ENCODE peak calls at places on chromosomes 2 and 18, in six cellular contexts. One of them, this sample, is unnamed.

GRCh38 chr18:67549946-67550345 is 33.4 kb upstream of the DSEL start:
- DNase-seq in dorsolateral prefrontal cortex: no peak
- DNase-seq in activated T-cell treated with anti-CD3 and anti-CD28 coated beads for 1 hour: no peak
- DNase-seq in GM13977: no peak
- DNase-seq in G401: peak
- DNase-seq in iris pigment epithelial cell: no peak
- DNase-seq in this sample: no peak

GRCh38 chr18:13270279-13270911 is 51.8 kb downstream of the LDLRAD4 start:
- DNase-seq in GM13977: no peak
- DNase-seq in activated T-cell treated with anti-CD3 and anti-CD28 coated beads for 1 hour: no peak
- DNase-seq in dorsolateral prefrontal cortex: no peak
- DNase-seq in G401: no peak
- DNase-seq in iris pigment epithelial cell: no peak
- DNase-seq in this sample: no peak

GRCh38 chr2:226282151-226282550 is 517.5 kb downstream of the IRS1 start:
- DNase-seq in dorsolateral prefrontal cortex: no peak
- DNase-seq in activated T-cell treated with anti-CD3 and anti-CD28 coated beads for 1 hour: no peak
- DNase-seq in GM13977: no peak
- DNase-seq in iris pigment epithelial cell: no peak
- DNase-seq in G401: no peak
- DNase-seq in this sample: no peak

GRCh38 chr2:3605013-3605961 is 10.4 kb downstream of the COLEC11 start:
- DNase-seq in GM13977: peak
- DNase-seq in iris pigment epithelial cell: no peak
- DNase-seq in activated T-cell treated with anti-CD3 and anti-CD28 coated beads for 1 hour: no peak
- DNase-seq in G401: no peak
- DNase-seq in dorsolateral prefrontal cortex: peak
- DNase-seq in this sample: no peak

GRCh38 chr2:85468704-85469349 is 50.3 kb downstream of the SH2D6 start:
- DNase-seq in GM13977: no peak
- DNase-seq in dorsolateral prefrontal cortex: no peak
- DNase-seq in iris pigment epithelial cell: peak
- DNase-seq in G401: no peak
- DNase-seq in activated T-cell treated with anti-CD3 and anti-CD28 coated beads for 1 hour: no peak
- DNase-seq in this sample: no peak

GRCh38 chr2:232330068-232330999 is 48.2 kb upstream of the ALPP start:
- DNase-seq in iris pigment epithelial cell: no peak
- DNase-seq in dorsolateral prefrontal cortex: peak
- DNase-seq in activated T-cell treated with anti-CD3 and anti-CD28 coated beads for 1 hour: no peak
- DNase-seq in G401: no peak
- DNase-seq in GM13977: no peak
- DNase-seq in this sample: no peak

GRCh38 chr2:190318931-190319556 is 582 bp downstream of the HIBCH start:
- DNase-seq in G401: peak
- DNase-seq in dorsolateral prefrontal cortex: no peak
- DNase-seq in activated T-cell treated with anti-CD3 and anti-CD28 coated beads for 1 hour: no peak
- DNase-seq in GM13977: no peak
- DNase-seq in iris pigment epithelial cell: peak
- DNase-seq in this sample: peak

GRCh38 chr18:43917487-43917886 is 640.2 kb upstream of the SYT4 start:
- DNase-seq in iris pigment epithelial cell: no peak
- DNase-seq in G401: no peak
- DNase-seq in dorsolateral prefrontal cortex: no peak
- DNase-seq in activated T-cell treated with anti-CD3 and anti-CD28 coated beads for 1 hour: no peak
- DNase-seq in GM13977: no peak
- DNase-seq in this sample: no peak

GRCh38 chr2:42928692-42929576 is 136.6 kb upstream of the HAAO start:
- DNase-seq in G401: peak
- DNase-seq in iris pigment epithelial cell: peak
- DNase-seq in GM13977: no peak
- DNase-seq in activated T-cell treated with anti-CD3 and anti-CD28 coated beads for 1 hour: no peak
- DNase-seq in dorsolateral prefrontal cortex: no peak
- DNase-seq in this sample: no peak

GRCh38 chr2:12059616-12060441 is 313.4 kb downstream of the LPIN1 start:
- DNase-seq in G401: no peak
- DNase-seq in iris pigment epithelial cell: peak
- DNase-seq in dorsolateral prefrontal cortex: no peak
- DNase-seq in GM13977: no peak
- DNase-seq in activated T-cell treated with anti-CD3 and anti-CD28 coated beads for 1 hour: no peak
- DNase-seq in this sample: no peak

GRCh38 chr2:26475037-26475436 is 2.9 kb downstream of the OTOF start:
- DNase-seq in activated T-cell treated with anti-CD3 and anti-CD28 coated beads for 1 hour: no peak
- DNase-seq in GM13977: no peak
- DNase-seq in iris pigment epithelial cell: no peak
- DNase-seq in G401: no peak
- DNase-seq in dorsolateral prefrontal cortex: no peak
- DNase-seq in this sample: no peak

GRCh38 chr2:242044206-242044590 is 174.7 kb downstream of the RTP5 start:
- DNase-seq in GM13977: no peak
- DNase-seq in iris pigment epithelial cell: no peak
- DNase-seq in dorsolateral prefrontal cortex: no peak
- DNase-seq in G401: no peak
- DNase-seq in activated T-cell treated with anti-CD3 and anti-CD28 coated beads for 1 hour: no peak
- DNase-seq in this sample: no peak

GRCh38 chr2:225112362-225113111 is 70.3 kb upstream of the DOCK10 start:
- DNase-seq in G401: no peak
- DNase-seq in GM13977: peak
- DNase-seq in iris pigment epithelial cell: no peak
- DNase-seq in dorsolateral prefrontal cortex: no peak
- DNase-seq in activated T-cell treated with anti-CD3 and anti-CD28 coated beads for 1 hour: no peak
- DNase-seq in this sample: no peak

GRCh38 chr2:211468217-211468616 is 911.8 kb downstream of the CPS1 start:
- DNase-seq in GM13977: no peak
- DNase-seq in iris pigment epithelial cell: no peak
- DNase-seq in activated T-cell treated with anti-CD3 and anti-CD28 coated beads for 1 hour: no peak
- DNase-seq in G401: no peak
- DNase-seq in dorsolateral prefrontal cortex: no peak
- DNase-seq in this sample: no peak

GRCh38 chr2:65566617-65567016 is 134.2 kb upstream of the SPRED2 start:
- DNase-seq in activated T-cell treated with anti-CD3 and anti-CD28 coated beads for 1 hour: no peak
- DNase-seq in iris pigment epithelial cell: peak
- DNase-seq in G401: peak
- DNase-seq in dorsolateral prefrontal cortex: no peak
- DNase-seq in GM13977: no peak
- DNase-seq in this sample: no peak

GRCh38 chr2:172094319-172095145 is 8.2 kb downstream of the DLX2 start:
- DNase-seq in activated T-cell treated with anti-CD3 and anti-CD28 coated beads for 1 hour: no peak
- DNase-seq in dorsolateral prefrontal cortex: no peak
- DNase-seq in GM13977: peak
- DNase-seq in iris pigment epithelial cell: no peak
- DNase-seq in G401: no peak
- DNase-seq in this sample: peak

This sample was measured in mesothelial cell of epicardium.